ENCODE peak calls at places on chromosomes 12 and 14, in seven cellular contexts. S, O, D, M, X, Z and J are unnamed samples. For H3K36me3 and H3K4me1, the result is how much of the 10 kb centered on the place peaks cover.

GRCh38 chr14:23379331-23380196 is 2.7 kb downstream of the CMTM5 start:
- DNase-seq in S (peak), O (peak), D (peak), M (peak), X (peak), Z (peak), J (no peak)

GRCh38 chr14:68874746-68875155 is 81.9 kb upstream of the ZFP36L1 start:
- DNase-seq in S (no peak), O (no peak), D (no peak), M (no peak), X (no peak), Z (no peak), J (no peak)

GRCh38 chr14:88005050-88005481 is at the start of gene GPR65:
- DNase-seq in S (no peak), O (no peak), D (no peak), M (no peak), X (no peak), Z (no peak), J (no peak)

GRCh38 chr12:55970775-55971174 is 3.1 kb upstream of the RAB5B start:
- DNase-seq in S (no peak), O (no peak), D (no peak), M (no peak), X (no peak), Z (no peak), J (no peak)

GRCh38 chr12:54222609-54223008 is 33.8 kb upstream of the SMUG1 start:
- DNase-seq in S (no peak), O (no peak), D (no peak), M (no peak), X (no peak), Z (no peak), J (no peak)

GRCh38 chr12:113960030-113960429 is 6.1 kb downstream of the RBM19 start:
- DNase-seq in S (no peak), O (no peak), D (no peak), M (no peak), X (no peak), Z (no peak), J (no peak)

GRCh38 chr12:58711968-58712367 is 208.3 kb downstream of the LRIG3 start:
- DNase-seq in S (no peak), O (no peak), D (no peak), M (no peak), X (no peak), Z (no peak), J (no peak)

GRCh38 chr12:3076730-3077571 is at the start of gene TSPAN9:
- DNase-seq in S (peak), O (peak), D (peak), M (peak), X (peak), Z (peak), J (no peak)

GRCh38 chr12:110253176-110253575 is 27.9 kb upstream of the ATP2A2 start:
- DNase-seq in S (no peak), O (peak), D (peak), M (peak), X (no peak), Z (no peak), J (no peak)

GRCh38 chr12:106436183-106436582 is 78.6 kb downstream of the POLR3B start:
- DNase-seq in S (peak), O (no peak), D (no peak), M (no peak), X (no peak), Z (no peak), J (no peak)

GRCh38 chr14:35963209-35963608 is 137.1 kb downstream of the BRMS1L start:
- DNase-seq in S (peak), O (no peak), D (no peak), M (no peak), X (no peak), Z (no peak), J (peak)

GRCh38 chr12:45732936-45733335 is 3.4 kb downstream of the ARID2 start:
- DNase-seq in S (no peak), O (no peak), D (no peak), M (no peak), X (no peak), Z (no peak), J (no peak)

GRCh38 chr14:21087294-21088091 is 11.0 kb downstream of the ZNF219 start:
- DNase-seq in S (peak), O (no peak), D (no peak), M (peak), X (no peak), Z (peak), J (no peak)

GRCh38 chr12:67667276-67668073 is 18.9 kb downstream of the DYRK2 start:
- DNase-seq in S (no peak), O (peak), D (peak), M (peak), X (peak), Z (no peak), J (no peak)

GRCh38 chr12:101775814-101776213 is 36.6 kb upstream of the SYCP3 start:
- DNase-seq in S (no peak), O (no peak), D (no peak), M (no peak), X (no peak), Z (no peak), J (no peak)

GRCh38 chr12:101768781-101769180 is 29.5 kb upstream of the SYCP3 start:
- DNase-seq in S (no peak), O (no peak), D (no peak), M (no peak), X (no peak), Z (no peak), J (no peak)

GRCh38 chr12:101769865-101770264 is 30.6 kb upstream of the SYCP3 start:
- DNase-seq in S (no peak), O (no peak), D (no peak), M (no peak), X (no peak), Z (no peak), J (no peak)

GRCh38 chr12:101773560-101774206 is 34.4 kb upstream of the SYCP3 start:
- DNase-seq in S (peak), O (peak), D (peak), M (no peak), X (peak), Z (peak), J (peak)

GRCh38 chr12:101772019-101772774 is 32.9 kb upstream of the SYCP3 start:
- DNase-seq in S (no peak), O (no peak), D (no peak), M (no peak), X (no peak), Z (no peak), J (no peak)
- H3K4me3 ChIP-seq in S (no peak), O (no peak), D (no peak), M (no peak), X (no peak), Z (no peak), J (no peak)

GRCh38 chr14:95062946-95063345 is 94.4 kb downstream of the DICER1 start:
- DNase-seq in S (no peak), O (no peak), D (no peak), M (no peak), X (no peak), Z (no peak), J (no peak)
- H3K36me3 ChIP-seq in S (under half), O (under half), D (under half), M (under half), X (under half), Z (under half), J (under half)

DNA sequence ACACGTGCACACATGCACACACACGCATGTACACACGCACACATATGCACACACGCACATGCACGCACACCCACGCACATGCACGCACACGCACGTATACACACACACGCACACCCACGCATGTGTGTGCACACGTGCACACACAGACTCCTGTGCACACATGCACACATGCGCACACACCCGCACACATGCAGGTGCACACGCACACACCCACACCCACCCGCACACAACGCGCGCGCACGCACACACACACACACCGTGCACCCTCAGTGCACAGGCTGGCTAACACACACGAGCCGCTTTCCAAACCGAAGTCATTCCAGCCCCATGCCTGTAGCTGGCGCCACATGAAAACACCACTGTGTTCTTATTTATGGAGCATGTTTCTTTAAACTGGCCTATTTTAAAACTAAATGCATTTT is 45.3 kb downstream of the GALNT9 start:
- DNase-seq in S (no peak), O (peak), D (no peak), M (peak), X (no peak), Z (no peak), J (no peak)
- H3K4me1 ChIP-seq in S (under half), O (under half), D (under half), M (under half), X (under half), Z (under half), J (under half)

DNA sequence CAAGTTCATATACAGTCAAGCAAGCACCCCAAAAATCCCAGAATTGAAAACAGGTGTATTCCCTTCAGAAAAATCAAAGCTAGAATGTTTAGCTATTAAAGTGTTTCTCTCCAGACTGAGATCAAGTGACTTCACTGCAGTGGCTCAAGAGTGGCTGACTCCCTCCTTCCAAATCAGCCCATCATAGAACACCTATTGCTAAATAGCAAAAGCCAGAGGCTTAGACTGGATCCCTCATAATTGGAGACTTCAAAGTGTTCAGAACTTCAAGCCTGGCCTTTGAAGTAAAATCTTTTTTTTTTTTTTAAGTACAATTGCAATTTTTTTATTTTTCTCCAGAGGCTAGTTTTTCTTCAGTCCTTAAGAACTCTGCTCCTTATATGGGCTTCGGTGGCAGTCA is 50.0 kb upstream of the CERS5 start:
- DNase-seq in S (no peak), O (no peak), D (no peak), M (no peak), X (no peak), Z (no peak), J (no peak)
- H3K4me3 ChIP-seq in S (no peak), O (no peak), D (no peak), M (no peak), X (no peak), Z (no peak), J (no peak)